ENCODE peak calls at places on chromosomes 7 and 10, in ten cellular contexts. D is RWPE1, E is brain microvascular endothelial cell, V is GM12878, J is GM10248, K is Calu3, G is coronary artery, Q is MCF 10A, C is astrocyte of the cerebellum, F is IMR-90. N is an unnamed sample.

GRCh38 chr7:74453321-74454011 is at the start of gene GTF2IRD1:
- DNase-seq in D (peak; percentile 84), E (peak; percentile 67), V (no peak), J (peak; percentile 77), K (peak; percentile 65), G (no peak), Q (peak; percentile 76), C (peak; percentile 35), F (peak; percentile 73), N (peak; percentile 38)

GRCh38 chr10:61941202-61941651 is 39.7 kb downstream of the ARID5B start:
- DNase-seq in D (no peak), E (no peak), V (no peak), J (no peak), K (no peak), G (no peak), Q (no peak), C (no peak), F (no peak), N (no peak)

GRCh38 chr7:115099906-115100305 is 178.0 kb downstream of the MDFIC start:
- DNase-seq in D (peak; percentile 44), E (peak; percentile 77), V (no peak), J (no peak), K (peak; percentile 11), G (no peak), Q (peak; percentile 26), C (peak; percentile 41), F (peak; percentile 85), N (no peak)

GRCh38 chr10:54133201-54133600 is 667.8 kb downstream of the PCDH15 start:
- DNase-seq in D (no peak), E (no peak), V (no peak), J (no peak), K (no peak), G (no peak), Q (no peak), C (no peak), F (no peak), N (no peak)

GRCh38 chr7:20784311-20785210 is 2.1 kb downstream of the SP8 start:
- DNase-seq in D (peak; percentile 77), E (no peak), V (no peak), J (peak; percentile 41), K (peak; percentile 58), G (no peak), Q (peak; percentile 63), C (no peak), F (no peak), N (no peak)

GRCh38 chr10:44510716-44511115 is 125.8 kb upstream of the CXCL12 start:
- DNase-seq in D (no peak), E (peak; percentile 20), V (no peak), J (no peak), K (no peak), G (no peak), Q (peak; percentile 30), C (no peak), F (peak; percentile 23), N (no peak)

GRCh38 chr10:47098964-47099363 is 187.7 kb downstream of the PTPN20 start:
- DNase-seq in D (no peak), E (no peak), V (no peak), J (no peak), K (no peak), G (peak; percentile 62), Q (no peak), C (no peak), F (no peak), N (no peak)

GRCh38 chr7:55423277-55423711 is 58.2 kb downstream of the LANCL2 start:
- DNase-seq in D (no peak), E (peak; percentile 39), V (no peak), J (no peak), K (no peak), G (no peak), Q (no peak), C (no peak), F (peak; percentile 58), N (no peak)

GRCh38 chr10:9342865-9343450 is 1288.5 kb downstream of the GATA3 start:
- DNase-seq in D (peak; percentile 14), E (peak; percentile 18), V (no peak), J (peak; percentile 17), K (peak; percentile 2), G (no peak), Q (peak; percentile 59), C (peak; percentile 28), F (peak; percentile 42), N (no peak)

GRCh38 chr7:1914321-1914720 is 244.2 kb downstream of the ELFN1 start:
- DNase-seq in D (no peak), E (no peak), V (no peak), J (no peak), K (no peak), G (no peak), Q (no peak), C (no peak), F (no peak), N (no peak)

GRCh38 chr7:5598261-5598761 is 174.7 kb upstream of the TNRC18 start:
- DNase-seq in D (no peak), E (no peak), V (no peak), J (no peak), K (no peak), G (no peak), Q (peak; percentile 33), C (no peak), F (no peak), N (no peak)

GRCh38 chr10:20466731-20467130 is 430.4 kb downstream of the NEBL start:
- DNase-seq in D (peak; percentile 22), E (peak; percentile 54), V (no peak), J (no peak), K (no peak), G (no peak), Q (peak; percentile 71), C (peak; percentile 36), F (peak; percentile 2), N (no peak)

GRCh38 chr7:155618708-155619633 is 25.5 kb upstream of the RBM33 start:
- DNase-seq in D (no peak), E (peak; percentile 20), V (no peak), J (no peak), K (peak; percentile 90), G (no peak), Q (no peak), C (no peak), F (peak; percentile 58), N (no peak)

GRCh38 chr10:113754768-113755167 is 3.3 kb downstream of the PLEKHS1 start:
- DNase-seq in D (no peak), E (no peak), V (no peak), J (no peak), K (no peak), G (no peak), Q (no peak), C (no peak), F (no peak), N (no peak)

GRCh38 chr7:34339061-34339526 is 318.9 kb upstream of the NPSR1 start:
- DNase-seq in D (peak; percentile 53), E (peak; percentile 18), V (no peak), J (no peak), K (no peak), G (no peak), Q (peak; percentile 15), C (no peak), F (no peak), N (no peak)

GRCh38 chr10:47020491-47020890 is 109.3 kb downstream of the PTPN20 start:
- DNase-seq in D (no peak), E (peak; percentile 22), V (no peak), J (peak; percentile 2), K (no peak), G (peak; percentile 72), Q (no peak), C (no peak), F (peak; percentile 59), N (no peak)

GRCh38 chr10:37991655-37992054 is 15.2 kb upstream of the ZNF25 start:
- DNase-seq in D (no peak), E (no peak), V (no peak), J (no peak), K (no peak), G (no peak), Q (no peak), C (no peak), F (no peak), N (no peak)

DNA sequence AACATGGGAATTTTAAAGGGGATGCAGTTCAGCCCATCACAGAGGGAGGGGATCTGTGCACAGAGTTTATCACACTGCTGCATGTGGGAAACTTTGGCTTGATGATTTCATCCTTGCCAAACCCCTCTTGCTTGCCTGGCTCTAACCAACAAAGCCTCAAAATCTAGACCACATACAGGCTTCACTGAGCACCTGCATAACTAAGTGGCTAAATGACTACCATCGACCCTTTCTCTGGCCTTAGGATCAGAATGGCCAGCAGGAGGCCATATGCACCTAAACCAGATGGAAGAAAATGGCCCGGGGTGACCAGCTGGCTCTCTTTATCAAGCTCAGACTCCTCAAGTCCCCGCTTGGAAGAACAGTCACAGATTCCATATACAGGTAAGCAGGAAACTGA is 15.6 kb upstream of the ZNF25 start:
- DNase-seq in D (no peak), E (no peak), V (no peak), J (no peak), K (no peak), G (no peak), Q (no peak), C (no peak), F (no peak), N (no peak)
- TF ChIP-seq CTCF in D (no peak), E (no peak), V (no peak), J (no peak), K (no peak), G (no peak), Q (no peak), C (no peak), F (no peak), N (no peak)

GRCh38 chr7:151699147-151699546 is 177.8 kb downstream of the PRKAG2 start:
- DNase-seq in D (no peak), E (peak; percentile 99), V (no peak), J (no peak), K (no peak), G (no peak), Q (peak; percentile 84), C (peak; percentile 89), F (peak; percentile 97), N (no peak)
- TF ChIP-seq CTCF in D (no peak), E (no peak), V (no peak), J (no peak), K (no peak), G (no peak), Q (no peak), C (no peak), F (peak; percentile 11), N (no peak)

GRCh38 chr10:2680802-2681201 is 386.5 kb upstream of the PFKP start:
- DNase-seq in D (no peak), E (no peak), V (no peak), J (no peak), K (no peak), G (no peak), Q (no peak), C (no peak), F (no peak), N (no peak)
- TF ChIP-seq CTCF in D (no peak), E (no peak), V (no peak), J (no peak), K (no peak), G (no peak), Q (no peak), C (no peak), F (no peak), N (no peak)

GRCh38 chr7:142172932-142173331 is 61.4 kb downstream of the MGAM2 start:
- DNase-seq in D (no peak), E (no peak), V (no peak), J (no peak), K (no peak), G (no peak), Q (no peak), C (no peak), F (no peak), N (no peak)

DNA sequence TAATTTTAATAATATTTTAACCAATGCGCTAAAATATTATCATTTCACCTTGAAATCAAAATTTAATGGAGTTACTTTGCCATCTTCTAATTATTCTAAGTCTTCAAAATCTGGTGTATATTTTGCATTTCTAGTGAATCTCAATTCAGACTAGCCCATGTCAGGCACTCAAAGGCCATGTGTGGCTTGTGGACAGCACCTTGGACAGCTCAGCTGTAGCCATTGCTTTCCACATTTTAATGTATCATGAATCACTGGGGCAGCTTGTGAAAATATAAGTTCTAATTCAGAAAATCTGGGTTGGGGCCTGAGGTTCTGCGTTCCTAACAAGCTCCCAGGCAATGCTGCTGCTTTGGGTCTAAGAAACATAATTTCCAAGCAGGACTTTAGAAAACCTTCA is 57.2 kb downstream of the MGAM2 start:
- DNase-seq in D (no peak), E (peak; percentile 67), V (no peak), J (no peak), K (no peak), G (no peak), Q (peak; percentile 41), C (no peak), F (no peak), N (peak; percentile 15)
- TF ChIP-seq CTCF in D (no peak), E (no peak), V (no peak), J (no peak), K (no peak), G (no peak), Q (no peak), C (no peak), F (no peak), N (no peak)